ENCODE peak calls at places on chromosomes 5 and 9, in eight cellular contexts. D is lung, J is dorsolateral prefrontal cortex, H is aorta, S is left ventricle myocardium inferior, F is suprapubic skin, L is IMR-90, N is testis. C is an unnamed sample. For H3K27me3, the result is how much of the 10 kb centered on the place peaks cover.

GRCh38 chr5:107284822-107285510 is 385.8 kb downstream of the EFNA5 start:
- DNase-seq in D (no peak), J (no peak), H (no peak), S (no peak), F (no peak), L (peak), N (no peak), C (no peak)

GRCh38 chr9:87519415-87519989 is 21.8 kb downstream of the DAPK1 start:
- DNase-seq in D (no peak), J (no peak), H (no peak), S (no peak), F (no peak), L (no peak), N (no peak), C (no peak)

GRCh38 chr5:76114192-76114795 is 31.1 kb downstream of the SV2C start:
- DNase-seq in D (no peak), J (no peak), H (no peak), S (no peak), F (no peak), L (no peak), N (no peak), C (no peak)

GRCh38 chr5:35373196-35373696 is 143.0 kb upstream of the PRLR start:
- DNase-seq in D (no peak), J (no peak), H (no peak), S (no peak), F (no peak), L (no peak), N (no peak), C (no peak)

GRCh38 chr5:154513669-154514084 is 35.6 kb upstream of the HAND1 start:
- DNase-seq in D (no peak), J (no peak), H (no peak), S (no peak), F (no peak), L (no peak), N (no peak), C (no peak)

GRCh38 chr5:72034710-72035109 is 72.6 kb upstream of the MAP1B start:
- DNase-seq in D (no peak), J (no peak), H (no peak), S (no peak), F (no peak), L (no peak), N (no peak), C (no peak)

GRCh38 chr5:150137168-150137957 is 18.3 kb downstream of the PDGFRB start:
- DNase-seq in D (no peak), J (no peak), H (no peak), S (no peak), F (no peak), L (peak), N (no peak), C (no peak)

GRCh38 chr5:33854733-33855151 is 37.0 kb downstream of the ADAMTS12 start:
- DNase-seq in D (no peak), J (no peak), H (no peak), S (no peak), F (no peak), L (peak), N (peak), C (no peak)

GRCh38 chr5:124232517-124232916 is 513.9 kb downstream of the ZNF608 start:
- DNase-seq in D (no peak), J (no peak), H (no peak), S (no peak), F (no peak), L (no peak), N (no peak), C (no peak)

GRCh38 chr9:6566409-6567139 is 79.0 kb downstream of the GLDC start:
- DNase-seq in D (no peak), J (no peak), H (peak), S (no peak), F (no peak), L (peak), N (no peak), C (peak)

GRCh38 chr9:133959171-133959570 is 33.0 kb downstream of the VAV2 start:
- DNase-seq in D (no peak), J (no peak), H (no peak), S (no peak), F (no peak), L (no peak), N (no peak), C (no peak)

GRCh38 chr5:157828949-157829639 is 29.9 kb downstream of the CLINT1 start:
- DNase-seq in D (no peak), J (no peak), H (no peak), S (no peak), F (no peak), L (no peak), N (no peak), C (peak)

GRCh38 chr5:139880416-139881144 is 85.0 kb downstream of the PSD2 start:
- DNase-seq in D (no peak), J (no peak), H (no peak), S (no peak), F (no peak), L (no peak), N (no peak), C (no peak)

GRCh38 chr5:142201471-142201887 is 92.9 kb downstream of the NDFIP1 start:
- DNase-seq in D (no peak), J (no peak), H (no peak), S (no peak), F (no peak), L (peak), N (no peak), C (no peak)

GRCh38 chr9:19785230-19785629 is 3.6 kb downstream of the SLC24A2 start:
- DNase-seq in D (no peak), J (no peak), H (no peak), S (no peak), F (no peak), L (no peak), N (no peak), C (no peak)

GRCh38 chr9:36584626-36585460 is 12.1 kb downstream of the MELK start:
- DNase-seq in D (no peak), J (no peak), H (no peak), S (no peak), F (no peak), L (peak), N (peak), C (no peak)

GRCh38 chr9:127572961-127573727 is 38.9 kb upstream of the STXBP1 start:
- DNase-seq in D (no peak), J (no peak), H (no peak), S (no peak), F (no peak), L (peak), N (no peak), C (no peak)

GRCh38 chr5:180467028-180467427 is 27.2 kb upstream of the CNOT6 start:
- DNase-seq in D (peak), J (no peak), H (peak), S (peak), F (no peak), L (no peak), N (no peak), C (no peak)

GRCh38 chr5:69484891-69485290 is 7.7 kb upstream of the OCLN start:
- DNase-seq in D (no peak), J (no peak), H (no peak), S (no peak), F (no peak), L (peak), N (no peak), C (no peak)

GRCh38 chr9:110426052-110426709 is 88.5 kb upstream of the TXNDC8 start:
- DNase-seq in D (no peak), J (no peak), H (no peak), S (no peak), F (no peak), L (peak), N (no peak), C (peak)

DNA sequence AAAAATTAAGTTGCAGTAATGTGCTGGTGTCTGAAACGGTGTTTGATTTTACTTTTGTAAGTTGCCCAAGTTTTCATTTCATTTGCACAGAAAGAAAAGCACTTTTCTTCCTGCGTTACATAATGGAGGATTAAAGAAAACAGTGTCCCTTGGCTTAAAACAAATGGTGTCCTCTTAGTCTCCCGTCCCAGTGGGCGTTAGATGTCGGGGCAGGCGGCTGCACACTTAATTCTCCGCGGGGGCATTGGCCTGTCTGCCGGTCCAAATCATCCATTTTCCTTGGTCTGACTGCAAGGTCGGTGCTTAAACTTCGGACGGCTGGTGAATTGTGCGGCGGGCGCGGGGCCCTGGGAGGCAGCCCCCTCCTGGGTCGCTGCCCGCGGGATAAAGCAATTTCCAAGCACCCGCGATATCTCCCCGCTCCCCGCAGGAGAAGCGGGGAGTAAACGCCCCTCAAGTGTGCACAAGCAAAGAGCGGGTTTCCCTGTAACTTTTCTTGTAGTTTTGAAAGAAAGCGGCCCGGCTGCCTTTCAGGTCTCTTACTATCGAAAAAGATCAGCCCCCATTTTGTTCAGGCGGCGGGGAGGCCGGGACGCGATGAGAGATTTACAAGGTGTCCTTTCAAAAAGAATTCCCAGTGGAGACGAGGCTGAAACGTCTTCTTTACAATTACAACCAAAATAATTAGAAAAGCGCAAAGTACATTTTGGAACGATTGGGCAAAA is 1.5 kb downstream of the IRX1 start:
- DNase-seq in D (no peak), J (no peak), H (no peak), S (no peak), F (no peak), L (no peak), N (no peak), C (peak)
- H3K27me3 ChIP-seq in D (under half), J (under half), H (under half), S (half or more), F (half or more), L (half or more), N (under half), C (under half)

GRCh38 chr5:2582507-2582906 is 169.0 kb downstream of the IRX2 start:
- DNase-seq in D (no peak), J (no peak), H (no peak), S (no peak), F (no peak), L (no peak), N (no peak), C (no peak)

GRCh38 chr5:2586016-2586715 is 165.3 kb downstream of the IRX2 start:
- DNase-seq in D (no peak), J (no peak), H (no peak), S (no peak), F (no peak), L (no peak), N (no peak), C (no peak)

GRCh38 chr5:2587189-2588031 is 164.1 kb downstream of the IRX2 start:
- DNase-seq in D (no peak), J (no peak), H (no peak), S (no peak), F (no peak), L (no peak), N (no peak), C (no peak)

GRCh38 chr5:2582106-2582505 is 169.4 kb downstream of the IRX2 start:
- DNase-seq in D (no peak), J (no peak), H (no peak), S (no peak), F (no peak), L (no peak), N (no peak), C (no peak)

DNA sequence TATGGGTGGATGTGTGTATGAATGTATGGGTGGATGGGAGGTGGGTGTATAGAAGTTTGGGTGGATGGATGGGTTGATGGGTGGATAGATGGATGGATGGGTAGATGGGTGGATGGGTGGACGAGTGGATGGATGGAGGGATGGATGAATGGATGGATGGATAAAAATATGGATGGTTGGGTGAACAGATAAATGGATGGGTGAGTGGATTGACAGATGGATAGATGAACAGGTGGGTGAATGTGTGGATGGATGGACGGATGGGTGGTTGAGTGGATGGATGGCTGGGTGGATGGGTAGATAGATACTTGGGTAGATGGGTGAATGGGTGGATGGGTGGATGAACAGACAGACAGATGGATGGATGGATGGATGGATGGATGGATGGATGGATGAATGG is 166.9 kb downstream of the IRX2 start:
- DNase-seq in D (no peak), J (no peak), H (no peak), S (no peak), F (no peak), L (no peak), N (no peak), C (no peak)
- H3K27me3 ChIP-seq in D (under half), J (under half), H (under half), S (under half), F (under half), L (under half), N (under half), C (under half)

GRCh38 chr5:111563041-111563822 is 50.9 kb upstream of the STARD4 start:
- DNase-seq in D (no peak), J (no peak), H (no peak), S (no peak), F (no peak), L (peak), N (no peak), C (no peak)
- H3K27me3 ChIP-seq in D (under half), J (under half), H (under half), S (under half), F (under half), L (under half), N (under half), C (under half)

GRCh38 chr5:42943931-42944631 is 96.0 kb downstream of the ANXA2R start:
- DNase-seq in D (no peak), J (no peak), H (no peak), S (no peak), F (no peak), L (peak), N (no peak), C (no peak)

GRCh38 chr5:42940853-42941252 is 99.3 kb downstream of the ANXA2R start:
- DNase-seq in D (no peak), J (no peak), H (no peak), S (no peak), F (no peak), L (no peak), N (no peak), C (no peak)

GRCh38 chr5:42949348-42950090 is 90.6 kb downstream of the ANXA2R start:
- DNase-seq in D (peak), J (no peak), H (peak), S (peak), F (peak), L (peak), N (no peak), C (no peak)

GRCh38 chr5:42948961-42949347 is 91.2 kb downstream of the ANXA2R start:
- DNase-seq in D (no peak), J (no peak), H (no peak), S (no peak), F (no peak), L (no peak), N (no peak), C (no peak)

DNA sequence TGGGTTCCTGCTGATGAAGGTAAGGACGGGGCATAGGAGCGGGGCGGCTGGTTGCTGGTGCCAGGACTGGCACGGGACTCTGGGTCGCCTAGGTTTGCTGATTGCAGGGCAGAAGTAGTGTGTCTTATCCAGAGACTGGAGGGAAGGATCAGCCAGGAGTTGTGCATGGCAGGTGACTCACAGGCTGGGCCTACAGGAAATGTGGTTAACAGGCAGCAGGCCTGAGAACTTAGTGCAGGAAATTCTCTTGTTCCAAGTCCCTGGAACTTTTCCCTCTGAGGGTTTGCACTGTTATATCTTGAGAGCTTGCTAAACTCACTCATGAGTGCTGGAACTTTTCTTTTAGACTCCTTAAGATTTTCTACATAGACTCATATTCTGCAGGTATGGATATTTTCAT is 95.1 kb downstream of the ANXA2R start:
- DNase-seq in D (no peak), J (no peak), H (no peak), S (no peak), F (no peak), L (peak), N (no peak), C (peak)
- H3K27me3 ChIP-seq in D (under half), J (under half), H (under half), S (half or more), F (half or more), L (under half), N (under half), C (under half)

GRCh38 chr9:135423725-135424124 is 55.9 kb upstream of the PPP1R26 start:
- DNase-seq in D (no peak), J (no peak), H (peak), S (no peak), F (no peak), L (no peak), N (no peak), C (no peak)
- H3K27me3 ChIP-seq in D (under half), J (under half), H (under half), S (under half), F (under half), L (under half), N (under half), C (under half)